ENCODE peak calls at places on chromosomes 3 and 15, in five cellular contexts. One of them, this sample, is unnamed.

GRCh38 chr3:194951931-194952572 is 266.4 kb downstream of the FAM43A start:
- DNase-seq in stimulated activated CD4-positive, alpha-beta T cell treated with anti-CD3 and anti-CD28 coated beads, Interleukin-1b, Interleukin-23, amount 100 ng/mL, for 24 hours: no peak
- DNase-seq in kidney glomerular epithelial cell: no peak
- DNase-seq in NCI-H1092: no peak
- DNase-seq in midbrain: no peak
- DNase-seq in this sample: no peak

GRCh38 chr3:177482048-177482741 is 284.9 kb upstream of the TBL1XR1 start:
- DNase-seq in kidney glomerular epithelial cell: peak; percentile 51
- DNase-seq in midbrain: no peak
- DNase-seq in stimulated activated CD4-positive, alpha-beta T cell treated with anti-CD3 and anti-CD28 coated beads, Interleukin-1b, Interleukin-23, amount 100 ng/mL, for 24 hours: no peak
- DNase-seq in NCI-H1092: no peak
- DNase-seq in this sample: no peak

GRCh38 chr3:102189564-102190339 is 245.1 kb upstream of the ZPLD1 start:
- DNase-seq in kidney glomerular epithelial cell: peak; percentile 51
- DNase-seq in midbrain: no peak
- DNase-seq in stimulated activated CD4-positive, alpha-beta T cell treated with anti-CD3 and anti-CD28 coated beads, Interleukin-1b, Interleukin-23, amount 100 ng/mL, for 24 hours: no peak
- DNase-seq in NCI-H1092: no peak
- DNase-seq in this sample: no peak

GRCh38 chr3:148955544-148956346 is 35.6 kb upstream of the GYG1 start:
- DNase-seq in NCI-H1092: peak; percentile 35
- DNase-seq in midbrain: peak; percentile 65
- DNase-seq in stimulated activated CD4-positive, alpha-beta T cell treated with anti-CD3 and anti-CD28 coated beads, Interleukin-1b, Interleukin-23, amount 100 ng/mL, for 24 hours: no peak
- DNase-seq in kidney glomerular epithelial cell: peak; percentile 84
- DNase-seq in this sample: no peak

GRCh38 chr3:150314248-150315027 is 93.7 kb upstream of the TSC22D2 start:
- DNase-seq in NCI-H1092: no peak
- DNase-seq in midbrain: no peak
- DNase-seq in stimulated activated CD4-positive, alpha-beta T cell treated with anti-CD3 and anti-CD28 coated beads, Interleukin-1b, Interleukin-23, amount 100 ng/mL, for 24 hours: no peak
- DNase-seq in kidney glomerular epithelial cell: no peak
- DNase-seq in this sample: no peak

GRCh38 chr3:61268659-61269058 is 17.4 kb upstream of the FHIT start:
- DNase-seq in kidney glomerular epithelial cell: no peak
- DNase-seq in midbrain: no peak
- DNase-seq in NCI-H1092: no peak
- DNase-seq in stimulated activated CD4-positive, alpha-beta T cell treated with anti-CD3 and anti-CD28 coated beads, Interleukin-1b, Interleukin-23, amount 100 ng/mL, for 24 hours: no peak
- DNase-seq in this sample: no peak

GRCh38 chr3:53845103-53845880 is 927 bp downstream of the CHDH start:
- DNase-seq in stimulated activated CD4-positive, alpha-beta T cell treated with anti-CD3 and anti-CD28 coated beads, Interleukin-1b, Interleukin-23, amount 100 ng/mL, for 24 hours: no peak
- DNase-seq in midbrain: peak; percentile 53
- DNase-seq in kidney glomerular epithelial cell: peak; percentile 19
- DNase-seq in NCI-H1092: no peak
- DNase-seq in this sample: no peak

GRCh38 chr15:52794665-52795463 is 4.7 kb upstream of the ONECUT1 start:
- DNase-seq in NCI-H1092: no peak
- DNase-seq in kidney glomerular epithelial cell: no peak
- DNase-seq in midbrain: no peak
- DNase-seq in stimulated activated CD4-positive, alpha-beta T cell treated with anti-CD3 and anti-CD28 coated beads, Interleukin-1b, Interleukin-23, amount 100 ng/mL, for 24 hours: no peak
- DNase-seq in this sample: no peak

GRCh38 chr3:195908439-195909293 is at the start of gene TNK2:
- DNase-seq in midbrain: no peak
- DNase-seq in NCI-H1092: peak; percentile 9
- DNase-seq in stimulated activated CD4-positive, alpha-beta T cell treated with anti-CD3 and anti-CD28 coated beads, Interleukin-1b, Interleukin-23, amount 100 ng/mL, for 24 hours: no peak
- DNase-seq in kidney glomerular epithelial cell: no peak
- DNase-seq in this sample: no peak

GRCh38 chr3:130671545-130671944 is 75.1 kb downstream of the PIK3R4 start:
- DNase-seq in NCI-H1092: no peak
- DNase-seq in midbrain: no peak
- DNase-seq in kidney glomerular epithelial cell: no peak
- DNase-seq in stimulated activated CD4-positive, alpha-beta T cell treated with anti-CD3 and anti-CD28 coated beads, Interleukin-1b, Interleukin-23, amount 100 ng/mL, for 24 hours: no peak
- DNase-seq in this sample: no peak

GRCh38 chr3:37291275-37291700 is 116.9 kb upstream of the LRRFIP2 start:
- DNase-seq in NCI-H1092: no peak
- DNase-seq in stimulated activated CD4-positive, alpha-beta T cell treated with anti-CD3 and anti-CD28 coated beads, Interleukin-1b, Interleukin-23, amount 100 ng/mL, for 24 hours: no peak
- DNase-seq in kidney glomerular epithelial cell: peak; percentile 10
- DNase-seq in midbrain: no peak
- DNase-seq in this sample: no peak

GRCh38 chr3:175111036-175111435 is 251.9 kb downstream of the NAALADL2 start:
- DNase-seq in NCI-H1092: no peak
- DNase-seq in midbrain: no peak
- DNase-seq in kidney glomerular epithelial cell: no peak
- DNase-seq in stimulated activated CD4-positive, alpha-beta T cell treated with anti-CD3 and anti-CD28 coated beads, Interleukin-1b, Interleukin-23, amount 100 ng/mL, for 24 hours: no peak
- DNase-seq in this sample: no peak

GRCh38 chr3:46112296-46112695 is 85.0 kb upstream of the XCR1 start:
- DNase-seq in midbrain: no peak
- DNase-seq in NCI-H1092: no peak
- DNase-seq in kidney glomerular epithelial cell: no peak
- DNase-seq in stimulated activated CD4-positive, alpha-beta T cell treated with anti-CD3 and anti-CD28 coated beads, Interleukin-1b, Interleukin-23, amount 100 ng/mL, for 24 hours: no peak
- DNase-seq in this sample: no peak

GRCh38 chr15:89907289-89907688 is 5.5 kb downstream of the ARPIN start:
- DNase-seq in kidney glomerular epithelial cell: no peak
- DNase-seq in stimulated activated CD4-positive, alpha-beta T cell treated with anti-CD3 and anti-CD28 coated beads, Interleukin-1b, Interleukin-23, amount 100 ng/mL, for 24 hours: no peak
- DNase-seq in NCI-H1092: no peak
- DNase-seq in midbrain: no peak
- DNase-seq in this sample: no peak

GRCh38 chr15:39041979-39042485 is 477.4 kb upstream of the RASGRP1 start:
- DNase-seq in midbrain: no peak
- DNase-seq in stimulated activated CD4-positive, alpha-beta T cell treated with anti-CD3 and anti-CD28 coated beads, Interleukin-1b, Interleukin-23, amount 100 ng/mL, for 24 hours: no peak
- DNase-seq in kidney glomerular epithelial cell: no peak
- DNase-seq in NCI-H1092: no peak
- DNase-seq in this sample: no peak

GRCh38 chr3:130850846-130851245 is 43.0 kb upstream of the ATP2C1 start:
- DNase-seq in NCI-H1092: no peak
- DNase-seq in midbrain: no peak
- DNase-seq in stimulated activated CD4-positive, alpha-beta T cell treated with anti-CD3 and anti-CD28 coated beads, Interleukin-1b, Interleukin-23, amount 100 ng/mL, for 24 hours: no peak
- DNase-seq in kidney glomerular epithelial cell: no peak
- DNase-seq in this sample: no peak

GRCh38 chr15:32029862-32030781 is at the start of gene CHRNA7:
- DNase-seq in NCI-H1092: peak; percentile 41
- DNase-seq in kidney glomerular epithelial cell: peak; percentile 7
- DNase-seq in stimulated activated CD4-positive, alpha-beta T cell treated with anti-CD3 and anti-CD28 coated beads, Interleukin-1b, Interleukin-23, amount 100 ng/mL, for 24 hours: peak; percentile 20
- DNase-seq in midbrain: peak; percentile 38
- DNase-seq in this sample: no peak

GRCh38 chr3:138197058-138197457 is 10.0 kb downstream of the ARMC8 start:
- DNase-seq in stimulated activated CD4-positive, alpha-beta T cell treated with anti-CD3 and anti-CD28 coated beads, Interleukin-1b, Interleukin-23, amount 100 ng/mL, for 24 hours: no peak
- DNase-seq in NCI-H1092: no peak
- DNase-seq in kidney glomerular epithelial cell: peak; percentile 11
- DNase-seq in midbrain: no peak
- DNase-seq in this sample: no peak

GRCh38 chr3:177141899-177142651 is 55.2 kb downstream of the TBL1XR1 start:
- DNase-seq in kidney glomerular epithelial cell: no peak
- DNase-seq in stimulated activated CD4-positive, alpha-beta T cell treated with anti-CD3 and anti-CD28 coated beads, Interleukin-1b, Interleukin-23, amount 100 ng/mL, for 24 hours: no peak
- DNase-seq in NCI-H1092: no peak
- DNase-seq in midbrain: no peak
- DNase-seq in this sample: no peak

GRCh38 chr3:110521019-110521418 is 550.6 kb upstream of the NECTIN3 start:
- DNase-seq in midbrain: no peak
- DNase-seq in kidney glomerular epithelial cell: no peak
- DNase-seq in stimulated activated CD4-positive, alpha-beta T cell treated with anti-CD3 and anti-CD28 coated beads, Interleukin-1b, Interleukin-23, amount 100 ng/mL, for 24 hours: no peak
- DNase-seq in NCI-H1092: no peak
- DNase-seq in this sample: no peak

GRCh38 chr15:76198456-76199105 is 112.7 kb downstream of the ETFA start:
- DNase-seq in kidney glomerular epithelial cell: no peak
- DNase-seq in midbrain: no peak
- DNase-seq in NCI-H1092: no peak
- DNase-seq in stimulated activated CD4-positive, alpha-beta T cell treated with anti-CD3 and anti-CD28 coated beads, Interleukin-1b, Interleukin-23, amount 100 ng/mL, for 24 hours: no peak
- DNase-seq in this sample: no peak

GRCh38 chr3:126752303-126753190 is 48.5 kb downstream of the CHCHD6 start:
- DNase-seq in NCI-H1092: peak; percentile 53
- DNase-seq in midbrain: peak; percentile 71
- DNase-seq in kidney glomerular epithelial cell: peak; percentile 37
- DNase-seq in stimulated activated CD4-positive, alpha-beta T cell treated with anti-CD3 and anti-CD28 coated beads, Interleukin-1b, Interleukin-23, amount 100 ng/mL, for 24 hours: peak; percentile 30
- DNase-seq in this sample: peak; percentile 14

This sample was measured in activated CD8-positive, alpha-beta memory T cell treated with anti-CD3 and anti-CD28 coated beads for 48 hours.